ENCODE peak calls at places on chromosomes 2 and 18, in six cellular contexts. J is MM.1S, X is neural progenitor cell, Z is fibroblast of lung, Q is astrocyte, U is H9. N is an unnamed sample. For H4K20me1 and H3K27me3, the result is how much of the 10 kb centered on the place peaks cover.

GRCh38 chr18:2776596-2776995 is 70.2 kb upstream of the EMILIN2 start:
- DNase-seq in J (no peak), X (no peak), Z (no peak), Q (no peak), U (no peak), N (no peak)

GRCh38 chr18:6561893-6562292 is 147.2 kb upstream of the L3MBTL4 start:
- DNase-seq in J (no peak), X (peak), Z (peak), Q (no peak), U (no peak), N (no peak)

GRCh38 chr2:17827785-17828184 is 11.5 kb downstream of the MSGN1 start:
- DNase-seq in J (no peak), X (no peak), Z (no peak), Q (no peak), U (no peak), N (no peak)

GRCh38 chr2:109046925-109047508 is 58.0 kb upstream of the EDAR start:
- DNase-seq in J (no peak), X (no peak), Z (no peak), Q (no peak), U (no peak), N (no peak)

GRCh38 chr2:26568076-26568890 is 72.9 kb downstream of the CIB4 start:
- DNase-seq in J (no peak), X (no peak), Z (no peak), Q (no peak), U (no peak), N (no peak)

GRCh38 chr18:23158884-23159820 is 23.9 kb downstream of the CABLES1 start:
- DNase-seq in J (no peak), X (no peak), Z (no peak), Q (no peak), U (no peak), N (no peak)

GRCh38 chr2:135742307-135742838 is 718 bp downstream of the UBXN4 start:
- DNase-seq in J (peak), X (peak), Z (peak), Q (peak), U (peak), N (peak)

GRCh38 chr2:33412920-33413319 is 63.5 kb upstream of the RASGRP3 start:
- DNase-seq in J (no peak), X (peak), Z (peak), Q (peak), U (no peak), N (no peak)

GRCh38 chr2:136206613-136207012 is 88.7 kb upstream of the CXCR4 start:
- DNase-seq in J (no peak), X (no peak), Z (no peak), Q (no peak), U (no peak), N (peak)

GRCh38 chr2:234288974-234289455 is 207.9 kb downstream of the ARL4C start:
- DNase-seq in J (peak), X (peak), Z (peak), Q (peak), U (peak), N (peak)

GRCh38 chr2:237156131-237156856 is 70.6 kb downstream of the COPS8 start:
- DNase-seq in J (peak), X (no peak), Z (peak), Q (peak), U (no peak), N (no peak)

GRCh38 chr18:58195278-58195721 is 151.3 kb downstream of the NEDD4L start:
- DNase-seq in J (no peak), X (peak), Z (no peak), Q (no peak), U (peak), N (peak)

GRCh38 chr2:187514930-187515329 is 39.3 kb downstream of the TFPI start:
- DNase-seq in J (no peak), X (no peak), Z (no peak), Q (no peak), U (no peak), N (no peak)

GRCh38 chr2:85429213-85429923 is 10.9 kb downstream of the SH2D6 start:
- DNase-seq in J (no peak), X (no peak), Z (no peak), Q (no peak), U (no peak), N (peak)

GRCh38 chr2:229713371-229714079 is 830 bp downstream of the DNER start:
- DNase-seq in J (peak), X (peak), Z (no peak), Q (no peak), U (peak), N (peak)

GRCh38 chr18:13726228-13726971 is at the start of the genes FAM210A and RNMT:
- DNase-seq in J (peak), X (peak), Z (peak), Q (peak), U (peak), N (peak)

GRCh38 chr2:73021371-73022010 is 50.0 kb downstream of the SFXN5 start:
- DNase-seq in J (no peak), X (no peak), Z (no peak), Q (no peak), U (no peak), N (no peak)

GRCh38 chr2:215396595-215397313 is 39.1 kb downstream of the FN1 start:
- DNase-seq in J (no peak), X (no peak), Z (peak), Q (peak), U (no peak), N (no peak)

GRCh38 chr2:188978291-188979081 is 4.3 kb downstream of the COL3A1 start:
- DNase-seq in J (peak), X (peak), Z (peak), Q (peak), U (peak), N (no peak)

GRCh38 chr2:151973901-151974199 is 125.0 kb downstream of the CACNB4 start:
- DNase-seq in J (no peak), X (peak), Z (peak), Q (peak), U (peak), N (no peak)

GRCh38 chr2:226736391-226736790 is 63.2 kb downstream of the IRS1 start:
- DNase-seq in J (no peak), X (no peak), Z (no peak), Q (no peak), U (no peak), N (no peak)

GRCh38 chr2:224175538-224175937 is 136.5 kb upstream of the SERPINE2 start:
- DNase-seq in J (no peak), X (no peak), Z (no peak), Q (no peak), U (no peak), N (no peak)

GRCh38 chr2:61463769-61464475 is 7.0 kb downstream of the USP34 start:
- DNase-seq in J (no peak), X (peak), Z (no peak), Q (no peak), U (no peak), N (peak)

GRCh38 chr2:144099340-144099739 is 420.6 kb downstream of the ZEB2 start:
- DNase-seq in J (no peak), X (no peak), Z (no peak), Q (peak), U (no peak), N (no peak)

GRCh38 chr18:45702871-45703270 is 21.1 kb upstream of the SLC14A1 start:
- DNase-seq in J (no peak), X (no peak), Z (no peak), Q (no peak), U (no peak), N (no peak)

GRCh38 chr2:5691659-5692529 is at the start of gene SOX11:
- DNase-seq in J (no peak), X (peak), Z (peak), Q (peak), U (peak), N (no peak)

GRCh38 chr2:232333361-232334135 is 45.0 kb upstream of the ALPP start:
- DNase-seq in J (no peak), X (peak), Z (no peak), Q (no peak), U (peak), N (no peak)

GRCh38 chr2:106995560-106995959 is 109.6 kb upstream of the ST6GAL2 start:
- DNase-seq in J (no peak), X (no peak), Z (peak), Q (peak), U (no peak), N (no peak)

GRCh38 chr2:128777091-128778045 is 458.7 kb upstream of the HS6ST1 start:
- DNase-seq in J (no peak), X (no peak), Z (no peak), Q (no peak), U (peak), N (peak)

GRCh38 chr18:73895701-73896100 is 251.9 kb downstream of the FBXO15 start:
- DNase-seq in J (no peak), X (no peak), Z (no peak), Q (no peak), U (peak), N (no peak)

GRCh38 chr2:67215214-67215613 is 181.9 kb upstream of the ETAA1 start:
- DNase-seq in J (no peak), X (peak), Z (peak), Q (peak), U (peak), N (peak)

GRCh38 chr2:239477606-239478005 is 76.8 kb upstream of the HDAC4 start:
- DNase-seq in J (no peak), X (no peak), Z (no peak), Q (no peak), U (no peak), N (no peak)

GRCh38 chr2:45938649-45939511 is 287.4 kb downstream of the PRKCE start:
- DNase-seq in J (no peak), X (peak), Z (peak), Q (peak), U (peak), N (no peak)

GRCh38 chr2:234481301-234481700 is 15.6 kb downstream of the ARL4C start:
- DNase-seq in J (no peak), X (no peak), Z (no peak), Q (no peak), U (no peak), N (no peak)

GRCh38 chr2:164785447-164785846 is 56.2 kb downstream of the COBLL1 start:
- DNase-seq in J (no peak), X (no peak), Z (no peak), Q (peak), U (no peak), N (no peak)

GRCh38 chr2:220320326-220320725 is 692.9 kb downstream of the SLC4A3 start:
- DNase-seq in J (no peak), X (no peak), Z (peak), Q (no peak), U (no peak), N (no peak)

GRCh38 chr18:65754121-65754520 is 3.3 kb downstream of the CDH7 start:
- DNase-seq in J (no peak), X (no peak), Z (no peak), Q (peak), U (no peak), N (no peak)

GRCh38 chr2:240389302-240389805 is 46.1 kb upstream of the GPC1 start:
- DNase-seq in J (no peak), X (no peak), Z (no peak), Q (no peak), U (no peak), N (no peak)

GRCh38 chr2:16023663-16024360 is 83.5 kb downstream of the MYCN start:
- DNase-seq in J (no peak), X (no peak), Z (no peak), Q (no peak), U (no peak), N (no peak)

GRCh38 chr2:123518387-123518786 is 506.7 kb upstream of the CNTNAP5 start:
- DNase-seq in J (no peak), X (no peak), Z (peak), Q (no peak), U (no peak), N (no peak)

DNA sequence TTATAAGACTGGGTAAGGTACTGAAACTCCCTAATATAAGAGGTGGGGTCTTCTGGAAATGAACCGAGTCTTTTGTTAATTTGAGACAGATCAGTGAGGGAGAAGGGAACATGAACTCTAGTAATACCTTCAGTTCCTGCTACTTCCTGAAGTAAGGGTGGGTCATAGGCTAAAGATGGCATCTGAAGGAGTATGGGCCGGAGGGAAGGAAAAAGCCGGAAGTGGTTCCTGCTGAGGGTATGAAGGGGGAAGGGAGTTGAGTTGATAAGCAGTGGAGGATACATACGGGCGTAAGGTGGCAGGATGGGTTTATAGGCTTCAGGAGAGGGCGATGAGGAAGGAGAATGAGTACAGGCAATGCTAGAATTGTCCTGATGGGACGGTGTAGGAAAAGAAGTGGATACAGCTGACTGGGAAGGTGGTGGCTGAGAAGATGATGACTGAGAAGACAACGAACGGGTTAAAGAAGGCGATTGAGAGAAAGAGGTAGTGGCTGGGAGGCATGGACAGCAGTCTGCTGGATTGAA is 58.2 kb downstream of the KYNU start:
- DNase-seq in J (no peak), X (no peak), Z (no peak), Q (no peak), U (no peak), N (no peak)
- H4K20me1 ChIP-seq in J (under half), X (under half), Z (under half), Q (under half), U (under half), N (under half)

DNA sequence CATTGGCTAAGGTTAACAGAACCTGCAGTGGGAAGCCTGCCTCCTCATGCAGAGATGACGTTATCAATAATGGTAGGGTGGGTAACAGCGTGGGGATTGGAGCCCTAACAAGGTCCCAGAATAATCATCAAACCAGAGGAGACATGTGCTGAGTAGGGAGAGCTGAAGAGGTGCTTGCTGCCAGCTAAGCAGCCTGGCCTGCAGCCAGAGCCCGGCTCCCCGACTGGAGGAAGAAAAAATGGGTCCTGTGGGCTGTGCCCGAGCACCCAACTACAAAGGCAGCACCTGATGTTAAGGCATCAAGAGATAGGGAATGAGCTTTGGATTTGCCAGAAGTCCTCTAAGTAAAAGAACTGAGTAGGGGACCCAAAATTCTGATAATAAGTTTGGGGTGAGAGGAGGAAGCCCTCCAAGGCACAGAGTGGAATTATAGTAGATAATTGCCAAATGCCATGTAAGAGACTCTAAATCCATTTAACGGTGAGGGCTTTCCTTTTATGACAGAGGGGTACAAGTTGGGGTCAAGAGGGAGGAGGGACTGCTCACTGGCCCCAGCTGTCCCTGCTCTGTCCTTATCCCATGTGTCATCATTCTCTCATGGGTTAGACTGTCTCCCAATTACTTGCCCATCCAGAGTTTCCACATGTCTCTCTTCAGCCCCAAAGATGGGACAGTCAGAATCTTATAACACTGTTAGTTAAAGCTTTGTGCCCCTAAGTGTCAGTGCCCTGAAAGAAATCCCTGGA is 156.1 kb downstream of the ANTXR1 start:
- DNase-seq in J (no peak), X (no peak), Z (no peak), Q (no peak), U (no peak), N (no peak)
- H3K27me3 ChIP-seq in J (under half), X (under half), Z (under half), Q (under half), U (under half), N (under half)

DNA sequence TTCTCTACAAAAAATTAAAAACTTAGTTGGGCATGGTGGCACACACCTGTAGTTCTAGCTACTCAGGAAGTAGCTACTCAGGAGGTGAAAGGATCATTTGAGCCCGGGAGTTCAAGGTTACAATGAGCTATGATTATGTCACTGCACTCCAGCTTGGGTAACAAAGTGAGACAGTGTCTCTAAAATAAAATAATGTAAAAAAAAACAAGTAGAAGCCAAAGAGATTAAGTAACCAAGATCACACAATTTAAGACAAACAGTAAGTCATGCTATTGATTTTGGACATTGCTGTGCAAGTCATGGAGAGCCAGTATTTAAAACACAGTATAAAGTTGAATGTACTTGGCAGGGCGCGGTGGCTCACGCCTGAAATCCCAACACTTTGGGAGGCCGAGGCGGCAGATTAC is 20.5 kb downstream of the ITSN2 start:
- DNase-seq in J (no peak), X (no peak), Z (no peak), Q (no peak), U (no peak), N (no peak)
- H4K20me1 ChIP-seq in J (under half), X (under half), Z (under half), Q (under half), U (under half), N (under half)

GRCh38 chr18:32707153-32707552 is 65.7 kb downstream of the KLHL14 start:
- DNase-seq in J (no peak), X (no peak), Z (no peak), Q (no peak), U (no peak), N (no peak)

GRCh38 chr18:32707586-32707985 is 65.2 kb downstream of the KLHL14 start:
- DNase-seq in J (no peak), X (no peak), Z (no peak), Q (peak), U (no peak), N (no peak)

GRCh38 chr18:32714571-32715148 is 58.2 kb downstream of the KLHL14 start:
- DNase-seq in J (peak), X (peak), Z (peak), Q (peak), U (peak), N (peak)

GRCh38 chr18:32712860-32713259 is 60.0 kb downstream of the KLHL14 start:
- DNase-seq in J (no peak), X (no peak), Z (no peak), Q (no peak), U (no peak), N (no peak)

GRCh38 chr18:32711862-32712261 is 61.0 kb downstream of the KLHL14 start:
- DNase-seq in J (no peak), X (no peak), Z (no peak), Q (no peak), U (no peak), N (no peak)
- H3K27me3 ChIP-seq in J (under half), X (under half), Z (under half), Q (under half), U (under half), N (under half)

GRCh38 chr18:32753656-32754221 is 19.1 kb downstream of the KLHL14 start:
- DNase-seq in J (no peak), X (peak), Z (no peak), Q (no peak), U (no peak), N (peak)

GRCh38 chr18:32754508-32755263 is 18.1 kb downstream of the KLHL14 start:
- DNase-seq in J (no peak), X (peak), Z (no peak), Q (no peak), U (no peak), N (no peak)

GRCh38 chr18:32749809-32750208 is 23.0 kb downstream of the KLHL14 start:
- DNase-seq in J (no peak), X (no peak), Z (no peak), Q (no peak), U (no peak), N (no peak)

GRCh38 chr18:32750328-32750727 is 22.5 kb downstream of the KLHL14 start:
- DNase-seq in J (no peak), X (no peak), Z (no peak), Q (no peak), U (no peak), N (no peak)
- H4K20me1 ChIP-seq in J (under half), X (under half), Z (under half), Q (under half), U (under half), N (under half)

GRCh38 chr18:596288-596881 is 403 bp upstream of the CLUL1 start:
- DNase-seq in J (peak), X (peak), Z (no peak), Q (no peak), U (peak), N (peak)
- H3K27me3 ChIP-seq in J (under half), X (under half), Z (under half), Q (under half), U (under half), N (under half)

GRCh38 chr2:65353046-65353445 is 79.4 kb downstream of the SPRED2 start:
- DNase-seq in J (no peak), X (peak), Z (no peak), Q (no peak), U (peak), N (no peak)

GRCh38 chr2:65351948-65352595 is 80.3 kb downstream of the SPRED2 start:
- DNase-seq in J (no peak), X (no peak), Z (no peak), Q (no peak), U (no peak), N (no peak)

GRCh38 chr2:65349863-65350262 is 82.5 kb downstream of the SPRED2 start:
- DNase-seq in J (no peak), X (peak), Z (peak), Q (peak), U (no peak), N (no peak)

GRCh38 chr2:65351234-65351947 is 81.0 kb downstream of the SPRED2 start:
- DNase-seq in J (no peak), X (no peak), Z (peak), Q (peak), U (no peak), N (no peak)

DNA sequence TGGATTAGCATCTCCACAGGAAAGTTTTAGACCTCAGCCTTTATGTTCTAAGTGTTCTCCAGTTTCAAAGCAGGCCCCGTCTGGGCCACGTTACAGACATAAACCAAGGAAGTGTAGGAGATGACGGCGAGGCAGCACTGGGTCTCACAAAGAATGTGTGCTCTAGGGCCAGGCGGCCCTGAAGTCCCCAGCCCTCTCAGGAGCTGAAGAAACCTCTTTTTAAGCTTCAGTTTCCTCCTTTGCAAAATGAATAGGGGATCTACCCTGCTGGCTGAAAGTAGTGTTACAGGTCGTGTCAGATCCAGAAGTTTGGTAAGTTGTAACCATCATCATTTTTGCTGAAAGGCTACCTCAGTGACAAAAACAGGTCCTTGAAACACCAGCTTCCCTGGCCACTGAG is 81.7 kb downstream of the SPRED2 start:
- DNase-seq in J (peak), X (peak), Z (no peak), Q (no peak), U (peak), N (peak)
- H4K20me1 ChIP-seq in J (under half), X (half or more), Z (under half), Q (half or more), U (under half), N (half or more)

GRCh38 chr2:176105078-176105726 is 1.9 kb upstream of the HOXD11 start:
- DNase-seq in J (no peak), X (no peak), Z (no peak), Q (no peak), U (peak), N (no peak)
- H3K27me3 ChIP-seq in J (under half), X (half or more), Z (half or more), Q (half or more), U (half or more), N (under half)